ENCODE peak calls at places on chromosomes 1 and 21, in seven cellular contexts. L is skeletal muscle cell, D is endothelial cell of umbilical vein, H is GM12865, E is prostate gland, C is fibroblast of pulmonary artery, G is aorta. Y is an unnamed sample.
A peak's percentile ranks its signal among the peaks of the same experiment; 100 is the strongest.

GRCh38 chr1:11053758-11054137 is 6.1 kb downstream of the SRM start:
- DNase-seq in G (peak; percentile 72), C (peak; percentile 26), H (peak; percentile 35), E (no peak), L (no peak), D (no peak), Y (no peak)

GRCh38 chr1:101291562-101292035 is 54.8 kb downstream of the S1PR1 start:
- DNase-seq in G (no peak), D (peak; percentile 93), L (peak; percentile 78), H (peak; percentile 74), E (no peak), C (peak; percentile 87), Y (peak; percentile 78)

GRCh38 chr1:205504311-205505075 is at the start of gene CDK18:
- DNase-seq in E (peak; percentile 86), D (no peak), C (peak; percentile 40), L (no peak), H (peak; percentile 23), G (peak; percentile 91), Y (no peak)

GRCh38 chr1:98103617-98104284 is 182.9 kb upstream of the DPYD start:
- DNase-seq in H (no peak), L (no peak), C (peak; percentile 35), D (no peak), E (no peak), G (no peak), Y (peak; percentile 16)

GRCh38 chr1:33347650-33347992 is 26.7 kb upstream of the A3GALT2 start:
- DNase-seq in H (no peak), L (no peak), E (no peak), C (peak; percentile 68), D (peak; percentile 48), G (peak; percentile 80), Y (peak; percentile 55)

GRCh38 chr1:48338257-48338656 is 115.7 kb downstream of the SLC5A9 start:
- DNase-seq in E (no peak), C (no peak), H (no peak), D (no peak), L (no peak), G (no peak), Y (no peak)

GRCh38 chr1:13828454-13829151 is 128.6 kb downstream of the PRDM2 start:
- DNase-seq in C (no peak), G (no peak), L (no peak), E (no peak), D (no peak), H (peak; percentile 83), Y (no peak)

GRCh38 chr1:40396420-40396819 is 22.9 kb downstream of the SMAP2 start:
- DNase-seq in H (peak; percentile 60), E (no peak), C (no peak), L (no peak), G (no peak), D (no peak), Y (peak; percentile 21)

GRCh38 chr1:59308839-59309238 is 11.9 kb downstream of the FGGY start:
- DNase-seq in C (no peak), D (no peak), E (no peak), H (no peak), G (no peak), L (no peak), Y (no peak)

GRCh38 chr1:228513244-228513900 is 26.2 kb downstream of the RNF187 start:
- DNase-seq in E (no peak), G (no peak), H (no peak), C (no peak), L (no peak), D (no peak), Y (no peak)

GRCh38 chr1:100438789-100439188 is 86.5 kb downstream of the CDC14A start:
- DNase-seq in L (no peak), G (no peak), E (no peak), H (no peak), D (no peak), C (no peak), Y (no peak)

GRCh38 chr1:8202182-8202905 is 115.6 kb upstream of the SLC45A1 start:
- DNase-seq in L (peak; percentile 91), D (peak; percentile 60), G (peak; percentile 88), H (no peak), C (peak; percentile 94), E (peak; percentile 75), Y (peak; percentile 72)

GRCh38 chr21:32283001-32283400 is 4.2 kb upstream of the MIS18A start:
- DNase-seq in L (no peak), C (no peak), H (no peak), E (no peak), G (no peak), D (no peak), Y (no peak)

GRCh38 chr1:55120538-55120937 is 81.2 kb downstream of the PCSK9 start:
- DNase-seq in E (no peak), H (no peak), D (no peak), G (no peak), L (no peak), C (no peak), Y (no peak)

GRCh38 chr1:54750596-54750995 is 13.7 kb downstream of the PARS2 start:
- DNase-seq in E (no peak), L (no peak), C (no peak), G (no peak), D (no peak), H (no peak), Y (no peak)

GRCh38 chr1:56452027-56453011 is 127.0 kb downstream of the PLPP3 start:
- DNase-seq in C (no peak), L (peak; percentile 35), E (no peak), D (no peak), H (no peak), G (no peak), Y (peak; percentile 17)

GRCh38 chr1:22231995-22232690 is 89.2 kb upstream of the WNT4 start:
- DNase-seq in C (no peak), G (no peak), L (no peak), H (no peak), D (no peak), E (no peak), Y (no peak)

GRCh38 chr1:44401256-44402228 is 3.5 kb upstream of the RNF220 start:
- DNase-seq in L (no peak), E (no peak), D (peak; percentile 79), C (peak; percentile 16), G (no peak), H (no peak), Y (no peak)

DNA sequence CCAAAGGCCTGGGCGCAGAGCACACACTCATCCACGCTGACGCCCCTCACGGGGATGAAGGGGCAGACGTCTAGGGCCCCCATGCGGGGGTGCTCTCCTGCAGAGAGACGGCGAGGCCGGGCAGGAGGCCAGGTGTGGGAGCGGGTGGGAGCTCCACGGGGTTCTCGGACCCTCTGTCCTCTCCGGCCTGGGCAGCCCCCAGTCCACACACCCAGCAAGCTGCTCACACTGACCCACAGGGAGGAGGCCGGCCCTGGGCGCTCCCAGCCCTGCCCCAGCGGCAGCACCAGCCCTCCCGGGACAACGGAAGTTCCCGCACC is 2.5 kb downstream of the FTCD start:
- DNase-seq in G (peak; percentile 62), D (no peak), H (no peak), E (no peak), C (no peak), L (no peak), Y (no peak)
- H3K4me3 ChIP-seq in G (no peak overlapping the region), D (no peak overlapping the region), H (no peak overlapping the region), E (no peak overlapping the region), C (no peak overlapping the region), L (no peak overlapping the region), Y (peak overlapping the region; percentile 9)

DNA sequence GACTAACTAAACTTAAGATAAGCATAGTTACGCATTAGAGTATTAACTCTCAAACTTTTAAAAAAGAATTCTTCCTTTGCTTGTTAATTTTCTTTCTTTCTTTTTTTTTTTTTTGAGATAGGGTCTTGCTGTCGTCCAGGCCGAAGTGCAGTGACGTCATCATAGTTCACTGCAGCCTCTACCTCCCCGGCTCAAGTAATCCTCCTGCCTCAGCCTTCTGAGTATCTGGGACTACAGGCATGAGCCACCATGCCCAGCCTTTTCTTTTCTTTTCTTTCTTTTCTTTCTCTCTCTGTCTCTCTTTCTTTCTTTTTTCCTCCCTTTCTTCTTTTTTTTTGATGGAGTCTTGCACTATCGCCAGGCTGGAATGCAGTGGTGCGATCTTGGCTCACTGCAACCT is 11.8 kb upstream of the LGALS8 start:
- DNase-seq in G (no peak), C (no peak), D (no peak), L (no peak), H (no peak), E (no peak), Y (no peak)
- H3K4me3 ChIP-seq in G (no peak overlapping the region), C (no peak overlapping the region), D (no peak overlapping the region), L (no peak overlapping the region), H (no peak overlapping the region), E (no peak overlapping the region), Y (no peak overlapping the region)

DNA sequence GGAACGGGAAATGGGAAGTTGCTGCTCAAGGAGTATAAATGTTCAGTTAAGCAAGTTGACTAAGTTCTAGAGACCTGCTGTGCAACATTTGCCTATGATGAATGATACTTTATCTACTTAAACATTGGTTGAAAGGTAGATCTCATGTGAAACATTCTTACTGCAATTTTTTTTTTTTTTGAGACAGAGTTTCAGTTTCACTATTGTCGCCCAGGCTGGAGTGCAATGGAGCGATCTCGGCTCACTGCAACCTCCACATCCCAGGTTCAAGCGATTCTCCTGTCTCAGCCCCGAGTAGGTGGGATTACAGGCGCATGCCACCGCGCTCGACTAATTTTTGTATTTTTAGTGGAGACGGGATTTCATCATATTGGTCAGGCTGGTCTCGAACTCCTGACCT is 197.7 kb downstream of the HIVEP3 start:
- DNase-seq in D (no peak), C (no peak), E (no peak), H (peak; percentile 57), G (no peak), L (no peak), Y (no peak)
- H3K4me3 ChIP-seq in D (no peak overlapping the region), C (no peak overlapping the region), E (no peak overlapping the region), H (no peak overlapping the region), G (no peak overlapping the region), L (no peak overlapping the region), Y (no peak overlapping the region)

GRCh38 chr21:40335689-40336088 is 468.5 kb downstream of the PCP4 start:
- DNase-seq in G (no peak), D (no peak), C (no peak), E (no peak), H (no peak), L (no peak), Y (no peak)
- H3K4me3 ChIP-seq in G (no peak overlapping the region), D (no peak overlapping the region), C (no peak overlapping the region), E (no peak overlapping the region), H (no peak overlapping the region), L (no peak overlapping the region), Y (no peak overlapping the region)

GRCh38 chr21:35895598-35895997 is 164.7 kb downstream of the SETD4 start:
- DNase-seq in H (peak; percentile 22), D (no peak), E (no peak), C (no peak), L (no peak), G (no peak), Y (no peak)
- H3K4me3 ChIP-seq in H (no peak overlapping the region), D (no peak overlapping the region), E (no peak overlapping the region), C (no peak overlapping the region), L (no peak overlapping the region), G (no peak overlapping the region), Y (no peak overlapping the region)